ENCODE peak calls at places on chromosomes 2 and 18, in nine cellular contexts. H, Y, M, I, E, F, L, A and W are unnamed samples.

GRCh38 chr2:233225230-233226068 is 26.0 kb upstream of the ATG16L1 start:
- DNase-seq in H (peak), Y (no peak), M (no peak), I (no peak), E (no peak), F (no peak), L (no peak), A (no peak), W (peak)

GRCh38 chr18:36572135-36572856 is 256.5 kb downstream of the TPGS2 start:
- DNase-seq in H (peak), Y (peak), M (no peak), I (peak), E (no peak), F (peak), L (no peak), A (peak), W (peak)

GRCh38 chr2:234308814-234309195 is 188.1 kb downstream of the ARL4C start:
- DNase-seq in H (no peak), Y (no peak), M (peak), I (no peak), E (no peak), F (no peak), L (no peak), A (no peak), W (peak)

GRCh38 chr2:199018826-199019225 is 438.9 kb downstream of the SATB2 start:
- DNase-seq in H (no peak), Y (no peak), M (no peak), I (no peak), E (no peak), F (no peak), L (no peak), A (no peak), W (peak)

GRCh38 chr2:159600752-159601151 is 15.6 kb downstream of the BAZ2B start:
- DNase-seq in H (no peak), Y (no peak), M (no peak), I (peak), E (no peak), F (peak), L (no peak), A (no peak), W (peak)

GRCh38 chr2:111168528-111168929 is 47.8 kb downstream of the BCL2L11 start:
- DNase-seq in H (peak), Y (no peak), M (peak), I (no peak), E (no peak), F (peak), L (peak), A (peak), W (peak)

GRCh38 chr2:230158468-230158867 is 61.3 kb downstream of the SP110 start:
- DNase-seq in H (no peak), Y (no peak), M (no peak), I (no peak), E (no peak), F (no peak), L (no peak), A (no peak), W (no peak)

GRCh38 chr2:86194751-86195054 is 559 bp downstream of the IMMT start:
- DNase-seq in H (no peak), Y (no peak), M (no peak), I (no peak), E (no peak), F (peak), L (peak), A (no peak), W (no peak)

GRCh38 chr2:55155764-55156221 is 76.3 kb downstream of the CLHC1 start:
- DNase-seq in H (no peak), Y (no peak), M (no peak), I (no peak), E (no peak), F (peak), L (no peak), A (no peak), W (peak)

GRCh38 chr18:46716827-46717226 is 40.0 kb downstream of the ST8SIA5 start:
- DNase-seq in H (no peak), Y (no peak), M (no peak), I (no peak), E (no peak), F (no peak), L (no peak), A (peak), W (no peak)

GRCh38 chr2:55230551-55230950 is 1.5 kb downstream of the CLHC1 start:
- DNase-seq in H (no peak), Y (no peak), M (no peak), I (no peak), E (no peak), F (no peak), L (no peak), A (no peak), W (no peak)

GRCh38 chr2:105943977-105944376 is 199.3 kb downstream of the NCK2 start:
- DNase-seq in H (peak), Y (no peak), M (no peak), I (no peak), E (no peak), F (no peak), L (no peak), A (no peak), W (no peak)

GRCh38 chr2:20381457-20381856 is 30.8 kb upstream of the PUM2 start:
- DNase-seq in H (no peak), Y (peak), M (no peak), I (peak), E (peak), F (peak), L (no peak), A (peak), W (peak)

GRCh38 chr2:37612382-37612781 is 59.1 kb downstream of the CDC42EP3 start:
- DNase-seq in H (no peak), Y (no peak), M (no peak), I (no peak), E (no peak), F (no peak), L (no peak), A (no peak), W (no peak)

GRCh38 chr18:38909972-38910371 is 1344.4 kb upstream of the CELF4 start:
- DNase-seq in H (no peak), Y (no peak), M (no peak), I (no peak), E (no peak), F (no peak), L (no peak), A (no peak), W (no peak)

GRCh38 chr2:119531292-119531691 is 7.0 kb upstream of the SCTR start:
- DNase-seq in H (no peak), Y (no peak), M (no peak), I (peak), E (no peak), F (no peak), L (no peak), A (no peak), W (no peak)

GRCh38 chr2:46277470-46278190 is 19.6 kb upstream of the EPAS1 start:
- DNase-seq in H (no peak), Y (no peak), M (no peak), I (no peak), E (peak), F (no peak), L (peak), A (no peak), W (no peak)

GRCh38 chr2:66929632-66930385 is 467.3 kb upstream of the ETAA1 start:
- DNase-seq in H (no peak), Y (no peak), M (no peak), I (no peak), E (no peak), F (peak), L (peak), A (no peak), W (peak)

GRCh38 chr2:168119519-168120141 is 127.8 kb downstream of the STK39 start:
- DNase-seq in H (peak), Y (peak), M (no peak), I (peak), E (peak), F (peak), L (no peak), A (no peak), W (peak)

GRCh38 chr2:204360218-204361007 is 184.9 kb upstream of the PARD3B start:
- DNase-seq in H (no peak), Y (no peak), M (no peak), I (no peak), E (no peak), F (no peak), L (no peak), A (no peak), W (no peak)

GRCh38 chr18:58896268-58896667 is 31.6 kb downstream of the ZNF532 start:
- DNase-seq in H (no peak), Y (no peak), M (no peak), I (peak), E (no peak), F (no peak), L (no peak), A (no peak), W (no peak)